ENCODE peak calls at places on chromosome 9, in nine cellular contexts. G, R, X, S, Y, M, O, K and T are unnamed samples.

GRCh38 chr9:38357350-38358114 is 35.0 kb upstream of the ALDH1B1 start:
- DNase-seq in G (no peak), R (no peak), X (no peak), S (no peak), Y (no peak), M (no peak), O (no peak), K (no peak), T (no peak)

GRCh38 chr9:79129865-79130480 is 441.8 kb upstream of the TLE4 start:
- DNase-seq in G (peak; percentile 47), R (no peak), X (no peak), S (no peak), Y (peak; percentile 34), M (peak; percentile 40), O (peak; percentile 42), K (peak; percentile 11), T (no peak)

GRCh38 chr9:16344343-16344742 is 526.1 kb downstream of the BNC2 start:
- DNase-seq in G (no peak), R (no peak), X (no peak), S (no peak), Y (no peak), M (no peak), O (no peak), K (no peak), T (no peak)

GRCh38 chr9:6270896-6271295 is 55.3 kb downstream of the IL33 start:
- DNase-seq in G (no peak), R (no peak), X (no peak), S (no peak), Y (no peak), M (no peak), O (no peak), K (no peak), T (no peak)

GRCh38 chr9:26054600-26055516 is 376.6 kb upstream of the TUSC1 start:
- DNase-seq in G (no peak), R (no peak), X (no peak), S (no peak), Y (no peak), M (no peak), O (no peak), K (no peak), T (no peak)

GRCh38 chr9:35831040-35831439 is 2.0 kb downstream of the TMEM8B start:
- DNase-seq in G (no peak), R (no peak), X (no peak), S (no peak), Y (no peak), M (no peak), O (no peak), K (no peak), T (no peak)

GRCh38 chr9:127796225-127796813 is 6.4 kb upstream of the FPGS start:
- DNase-seq in G (no peak), R (no peak), X (no peak), S (no peak), Y (no peak), M (peak; percentile 47), O (peak; percentile 76), K (no peak), T (no peak)

GRCh38 chr9:37970301-37971106 is 66.6 kb upstream of the SLC25A51 start:
- DNase-seq in G (no peak), R (no peak), X (no peak), S (no peak), Y (no peak), M (no peak), O (no peak), K (no peak), T (no peak)

GRCh38 chr9:119829748-119830147 is 460.5 kb upstream of the BRINP1 start:
- DNase-seq in G (no peak), R (no peak), X (no peak), S (no peak), Y (no peak), M (no peak), O (no peak), K (no peak), T (no peak)

GRCh38 chr9:14652729-14653377 is 40.4 kb downstream of the ZDHHC21 start:
- DNase-seq in G (peak; percentile 27), R (no peak), X (no peak), S (peak; percentile 23), Y (peak; percentile 40), M (peak; percentile 37), O (peak; percentile 86), K (no peak), T (no peak)

GRCh38 chr9:100419166-100419565 is 7.8 kb upstream of the MSANTD3 start:
- DNase-seq in G (no peak), R (no peak), X (no peak), S (no peak), Y (no peak), M (no peak), O (no peak), K (no peak), T (no peak)

GRCh38 chr9:70413427-70413797 is 1.0 kb downstream of the KLF9 start:
- DNase-seq in G (no peak), R (no peak), X (no peak), S (no peak), Y (no peak), M (no peak), O (peak; percentile 59), K (no peak), T (no peak)

GRCh38 chr9:117679425-117679824 is 24.8 kb upstream of the TLR4 start:
- DNase-seq in G (no peak), R (no peak), X (no peak), S (no peak), Y (no peak), M (no peak), O (no peak), K (no peak), T (no peak)

GRCh38 chr9:101274971-101275670 is 109.7 kb downstream of the BAAT start:
- DNase-seq in G (no peak), R (no peak), X (no peak), S (no peak), Y (no peak), M (no peak), O (no peak), K (no peak), T (no peak)

GRCh38 chr9:137978262-137978714 is 100.7 kb downstream of the CACNA1B start:
- DNase-seq in G (no peak), R (no peak), X (no peak), S (no peak), Y (no peak), M (no peak), O (no peak), K (no peak), T (no peak)

GRCh38 chr9:19946446-19947109 is 157.7 kb upstream of the SLC24A2 start:
- DNase-seq in G (peak; percentile 8), R (no peak), X (no peak), S (peak; percentile 25), Y (peak; percentile 31), M (peak; percentile 18), O (peak; percentile 64), K (no peak), T (no peak)

GRCh38 chr9:20981486-20981885 is 50.0 kb downstream of the HACD4 start:
- DNase-seq in G (no peak), R (no peak), X (no peak), S (no peak), Y (no peak), M (peak; percentile 9), O (no peak), K (no peak), T (no peak)

GRCh38 chr9:129983891-129984290 is 59.1 kb downstream of the FNBP1 start:
- DNase-seq in G (no peak), R (no peak), X (no peak), S (no peak), Y (no peak), M (no peak), O (no peak), K (no peak), T (no peak)

GRCh38 chr9:77848897-77849296 is 182.7 kb downstream of the GNAQ start:
- DNase-seq in G (no peak), R (no peak), X (no peak), S (peak; percentile 66), Y (peak; percentile 76), M (no peak), O (no peak), K (peak; percentile 34), T (no peak)

GRCh38 chr9:25913806-25914205 is 235.6 kb upstream of the TUSC1 start:
- DNase-seq in G (no peak), R (no peak), X (no peak), S (no peak), Y (no peak), M (no peak), O (no peak), K (no peak), T (no peak)

GRCh38 chr9:71506821-71507220 is 261.5 kb downstream of the CEMIP2 start:
- DNase-seq in G (no peak), R (no peak), X (no peak), S (peak; percentile 94), Y (no peak), M (no peak), O (no peak), K (no peak), T (no peak)

GRCh38 chr9:88733651-88734470 is 198.9 kb downstream of the NXNL2 start:
- DNase-seq in G (no peak), R (no peak), X (no peak), S (no peak), Y (no peak), M (no peak), O (no peak), K (no peak), T (no peak)

GRCh38 chr9:76116913-76117312 is 226.4 kb downstream of the PCSK5 start:
- DNase-seq in G (no peak), R (no peak), X (no peak), S (no peak), Y (no peak), M (no peak), O (no peak), K (no peak), T (no peak)

GRCh38 chr9:15180124-15180523 is 126.9 kb downstream of the TTC39B start:
- DNase-seq in G (no peak), R (no peak), X (no peak), S (no peak), Y (no peak), M (no peak), O (no peak), K (no peak), T (no peak)

GRCh38 chr9:90365646-90366045 is 277.0 kb downstream of the DIRAS2 start:
- DNase-seq in G (no peak), R (no peak), X (no peak), S (no peak), Y (no peak), M (no peak), O (peak; percentile 49), K (no peak), T (no peak)

GRCh38 chr9:92749934-92750315 is 14.7 kb downstream of the BICD2 start:
- DNase-seq in G (no peak), R (no peak), X (no peak), S (no peak), Y (no peak), M (no peak), O (no peak), K (no peak), T (no peak)

GRCh38 chr9:13295556-13295955 is 16.1 kb upstream of the MPDZ start:
- DNase-seq in G (no peak), R (no peak), X (no peak), S (peak; percentile 79), Y (no peak), M (no peak), O (no peak), K (no peak), T (no peak)

GRCh38 chr9:136542246-136543041 is 3.4 kb downstream of the NOTCH1 start:
- DNase-seq in G (no peak), R (no peak), X (no peak), S (no peak), Y (no peak), M (no peak), O (no peak), K (peak; percentile 73), T (no peak)

GRCh38 chr9:99361827-99362226 is 139.7 kb downstream of the SEC61B start:
- DNase-seq in G (no peak), R (no peak), X (no peak), S (no peak), Y (no peak), M (no peak), O (no peak), K (no peak), T (no peak)

GRCh38 chr9:92661761-92662160 is 8.2 kb downstream of the IPPK start:
- DNase-seq in G (no peak), R (no peak), X (no peak), S (no peak), Y (no peak), M (no peak), O (peak; percentile 19), K (no peak), T (no peak)

GRCh38 chr9:26391036-26391435 is 501.6 kb downstream of the CAAP1 start:
- DNase-seq in G (no peak), R (no peak), X (no peak), S (no peak), Y (no peak), M (no peak), O (no peak), K (no peak), T (no peak)